ENCODE peak calls at places on chromosomes 7 and 10, in four cellular contexts. Q, A, Z and H are unnamed samples.

GRCh38 chr7:102282465-102283362 is 4.0 kb upstream of the SH2B2 start:
- DNase-seq in Q (no peak), A (no peak), Z (no peak), H (no peak)

GRCh38 chr7:261341-262250 is 28.4 kb upstream of the FOXL3 start:
- DNase-seq in Z (no peak), A (no peak), Q (no peak), H (no peak)

GRCh38 chr7:67553378-67553777 is 556.7 kb downstream of the TYW1 start:
- DNase-seq in A (peak; percentile 5), Q (no peak), Z (no peak), H (no peak)

GRCh38 chr10:119542990-119543813 is 683 bp upstream of the RGS10 start:
- DNase-seq in Z (no peak), A (peak; percentile 39), Q (peak; percentile 67), H (peak; percentile 65)

GRCh38 chr10:8418631-8419030 is 364.1 kb downstream of the GATA3 start:
- DNase-seq in Q (no peak), A (no peak), Z (no peak), H (no peak)

GRCh38 chr7:113289140-113289740 is 170.9 kb upstream of the SMIM30 start:
- DNase-seq in Z (no peak), Q (no peak), A (peak; percentile 36), H (no peak)

GRCh38 chr7:41065663-41066062 is 637.2 kb downstream of the INHBA start:
- DNase-seq in A (no peak), Q (no peak), Z (no peak), H (no peak)

GRCh38 chr7:7851381-7851780 is 117.2 kb upstream of the GLCCI1 start:
- DNase-seq in Z (no peak), Q (no peak), A (no peak), H (no peak)

GRCh38 chr10:42790835-42791234 is 8.2 kb downstream of the BMS1 start:
- DNase-seq in A (no peak), Z (no peak), Q (no peak), H (no peak)

GRCh38 chr10:80662429-80663211 is 124.9 kb downstream of the SH2D4B start:
- DNase-seq in Q (peak; percentile 89), A (peak; percentile 43), Z (peak; percentile 15), H (peak; percentile 84)

GRCh38 chr7:95649546-95649945 is 53.2 kb upstream of the PDK4 start:
- DNase-seq in Z (no peak), Q (no peak), A (no peak), H (no peak)

GRCh38 chr7:18941197-18941596 is 176.2 kb downstream of the TWIST1 start:
- DNase-seq in A (no peak), Q (no peak), Z (no peak), H (no peak)

GRCh38 chr10:117168135-117168674 is 29.1 kb upstream of the KCNK18 start:
- DNase-seq in Z (no peak), Q (peak; percentile 84), A (no peak), H (peak; percentile 83)

GRCh38 chr7:116213361-116214155 is 3.2 kb downstream of the TES start:
- DNase-seq in Z (no peak), A (no peak), Q (no peak), H (no peak)

GRCh38 chr7:117202511-117202910 is 120.3 kb downstream of the WNT2 start:
- DNase-seq in Q (no peak), Z (no peak), A (no peak), H (no peak)

GRCh38 chr7:659306-659847 is 67.1 kb upstream of the DNAAF5 start:
- DNase-seq in A (no peak), Z (no peak), Q (no peak), H (no peak)

GRCh38 chr7:101308245-101309085 is 13.1 kb downstream of the IFT22 start:
- DNase-seq in Q (peak; percentile 90), A (peak; percentile 73), Z (no peak), H (peak; percentile 87)

GRCh38 chr10:29761916-29762315 is 127.1 kb upstream of the SVIL start:
- DNase-seq in Q (no peak), A (peak; percentile 34), Z (no peak), H (no peak)

GRCh38 chr7:139660317-139661042 is 117.3 kb downstream of the HIPK2 start:
- DNase-seq in A (peak; percentile 90), Q (no peak), Z (no peak), H (peak; percentile 35)

GRCh38 chr10:113733635-113734034 is 17.8 kb upstream of the PLEKHS1 start:
- DNase-seq in Z (no peak), A (no peak), Q (no peak), H (no peak)

GRCh38 chr10:11875499-11876281 is 52.5 kb downstream of the PROSER2 start:
- DNase-seq in Z (no peak), A (peak; percentile 96), Q (no peak), H (peak; percentile 85)

GRCh38 chr10:97000487-97001182 is 168.5 kb downstream of the LCOR start:
- DNase-seq in Q (peak; percentile 54), A (peak; percentile 71), Z (no peak), H (no peak)

GRCh38 chr10:128922172-128922571 is 544.9 kb upstream of the MGMT start:
- DNase-seq in Q (no peak), A (no peak), Z (no peak), H (no peak)

GRCh38 chr7:79241288-79242055 is 212.0 kb downstream of the MAGI2 start:
- DNase-seq in Q (no peak), Z (no peak), A (no peak), H (no peak)
- TF ChIP-seq ETV6 in Q (no peak), Z (no peak), A (no peak), H (no peak)

GRCh38 chr7:31957756-31958155 is 112.5 kb downstream of the PDE1C start:
- DNase-seq in A (no peak), Z (no peak), Q (no peak), H (no peak)
- TF ChIP-seq ETV6 in A (no peak), Z (no peak), Q (no peak), H (no peak)

GRCh38 chr7:121755818-121756501 is 117.0 kb upstream of the PTPRZ1 start:
- DNase-seq in Z (no peak), A (no peak), Q (no peak), H (no peak)

GRCh38 chr7:121752706-121753105 is 120.3 kb upstream of the PTPRZ1 start:
- DNase-seq in A (peak; percentile 5), Z (no peak), Q (no peak), H (no peak)

GRCh38 chr7:121755286-121755685 is 117.7 kb upstream of the PTPRZ1 start:
- DNase-seq in Q (no peak), Z (no peak), A (no peak), H (no peak)

GRCh38 chr7:121748546-121748945 is 124.4 kb upstream of the PTPRZ1 start:
- DNase-seq in A (no peak), Z (no peak), Q (no peak), H (no peak)

DNA sequence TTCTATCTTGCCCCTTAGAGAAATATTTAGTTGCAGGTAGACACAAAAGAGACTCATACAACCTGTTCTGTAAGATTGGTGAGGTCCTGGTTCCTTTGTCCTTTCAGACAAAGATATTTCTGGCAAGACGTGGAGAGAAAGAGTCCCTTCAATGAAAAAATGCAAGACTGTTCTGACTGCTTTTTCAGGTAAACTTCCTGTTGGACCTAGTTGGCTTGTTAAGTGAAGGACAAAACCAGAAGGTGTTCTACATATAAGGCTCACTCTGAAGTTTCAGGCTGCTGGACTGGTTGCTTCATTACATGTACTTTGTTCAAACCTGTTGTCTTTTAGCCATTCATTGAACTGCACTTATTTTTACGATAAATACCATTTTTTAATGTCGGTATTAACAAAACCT is 119.0 kb upstream of the PTPRZ1 start:
- DNase-seq in Z (no peak), Q (no peak), A (no peak), H (no peak)
- TF ChIP-seq ETV6 in Z (no peak), Q (no peak), A (no peak), H (no peak)

GRCh38 chr10:1183746-1184145 is 127.6 kb downstream of the WDR37 start:
- DNase-seq in A (no peak), Z (no peak), Q (no peak), H (no peak)

GRCh38 chr10:1180836-1181235 is 124.7 kb downstream of the WDR37 start:
- DNase-seq in Q (no peak), A (no peak), Z (no peak), H (peak; percentile 23)

GRCh38 chr10:1182280-1183032 is 126.3 kb downstream of the WDR37 start:
- DNase-seq in Q (no peak), A (no peak), Z (no peak), H (no peak)

GRCh38 chr10:1184541-1185415 is 128.6 kb downstream of the WDR37 start:
- DNase-seq in A (no peak), Z (no peak), Q (peak; percentile 13), H (no peak)

GRCh38 chr10:1183033-1183396 is 126.8 kb downstream of the WDR37 start:
- DNase-seq in A (no peak), Z (no peak), Q (no peak), H (no peak)
- TF ChIP-seq ETV6 in A (no peak), Z (no peak), Q (no peak), H (no peak)

GRCh38 chr10:59907918-59908807 is 1.8 kb upstream of the CCDC6 start:
- DNase-seq in Z (no peak), Q (peak; percentile 64), A (no peak), H (peak; percentile 65)
- TF ChIP-seq ETV6 in Z (no peak), Q (no peak), A (no peak), H (no peak)

DNA sequence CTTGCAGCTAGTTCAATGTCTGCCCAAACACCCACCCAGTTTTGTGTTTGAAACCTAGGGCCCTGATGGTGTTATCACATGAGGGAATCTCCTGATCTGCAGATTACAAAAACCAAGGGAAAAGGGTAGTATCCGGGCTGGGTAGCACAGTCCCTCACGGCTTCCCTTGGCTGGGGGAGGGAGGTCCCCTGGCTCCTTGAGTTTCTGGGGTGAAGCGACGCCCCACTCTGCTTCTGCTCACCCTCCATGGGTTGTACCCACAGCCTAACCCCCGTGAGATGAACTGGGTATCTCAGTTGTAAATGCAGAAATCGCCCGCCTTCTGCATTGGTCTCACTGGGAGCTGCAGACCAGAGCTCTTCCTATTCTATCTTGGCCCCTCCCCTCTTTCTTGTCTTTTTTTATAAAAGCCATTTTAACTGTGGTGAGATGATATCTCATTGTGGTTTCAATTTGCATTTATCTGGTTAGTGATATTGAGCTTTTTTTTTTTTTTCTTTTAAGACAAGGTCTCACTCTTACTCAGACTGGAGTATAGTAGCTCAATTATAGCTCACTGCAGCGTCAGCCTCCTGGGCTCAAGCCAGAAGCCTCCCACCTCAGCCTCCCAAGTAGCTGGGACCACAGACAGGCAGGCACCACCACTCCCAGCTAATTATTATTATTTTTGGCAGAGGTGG is 87.8 kb downstream of the ABCC2 start:
- DNase-seq in A (no peak), Z (no peak), Q (no peak), H (no peak)
- TF ChIP-seq ETV6 in A (no peak), Z (no peak), Q (no peak), H (no peak)

GRCh38 chr10:101619983-101620382 is 31.9 kb downstream of the DPCD start:
- DNase-seq in Z (no peak), Q (no peak), A (no peak), H (no peak)
- TF ChIP-seq ETV6 in Z (no peak), Q (no peak), A (no peak), H (no peak)

DNA sequence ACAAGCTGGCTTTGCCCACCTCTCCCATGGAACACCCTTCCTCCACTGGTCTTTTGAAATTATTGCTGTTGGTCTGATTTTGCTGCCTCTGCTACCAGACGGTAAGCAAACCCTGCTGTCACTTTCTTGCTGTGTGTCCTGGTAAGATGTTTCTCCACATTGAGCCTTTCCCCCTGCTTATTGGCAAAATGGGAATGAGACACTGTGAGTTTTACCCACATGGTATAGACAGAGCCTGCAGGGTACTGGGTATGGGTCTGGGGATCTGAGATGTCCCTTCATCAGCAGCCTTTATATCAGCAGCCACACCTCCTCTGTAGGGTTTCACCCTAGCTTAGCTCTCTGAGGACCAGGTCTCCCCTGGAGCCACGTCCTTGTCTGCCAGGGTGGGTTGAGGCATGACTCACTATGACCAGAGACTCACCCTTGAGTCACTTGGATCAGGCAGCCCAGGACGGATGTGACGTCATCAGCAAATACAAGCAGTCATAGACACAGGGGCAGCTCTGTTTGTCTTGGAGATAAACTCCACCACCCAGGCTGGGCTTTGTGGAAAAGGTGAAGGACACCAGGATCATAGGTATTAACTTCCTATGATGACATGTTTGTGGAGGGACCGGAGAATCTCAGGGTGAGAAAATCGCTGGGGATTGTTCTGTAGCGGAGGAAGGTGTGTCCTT is 17.9 kb upstream of the BAIAP2L1 start:
- DNase-seq in A (peak; percentile 100), Z (no peak), Q (no peak), H (peak; percentile 82)
- TF ChIP-seq ETV6 in A (peak; percentile 21), Z (no peak), Q (no peak), H (no peak)